ENCODE peak calls at places on chromosome 21, in six cellular contexts. B, F, M, Y, Q and T are unnamed samples.

GRCh38 chr21:32096411-32096810 is 182.4 kb downstream of the MIS18A start:
- DNase-seq in B (no peak), Q (no peak), Y (peak), M (peak), F (no peak), T (no peak)

GRCh38 chr21:29538115-29538514 is 239.4 kb downstream of the BACH1 start:
- DNase-seq in M (no peak), F (peak), Y (no peak), B (no peak), Q (no peak), T (peak)

GRCh38 chr21:33901421-33902288 is 13.9 kb downstream of the ATP5PO start:
- DNase-seq in Q (no peak), F (peak), M (peak), B (peak), Y (peak), T (peak)

GRCh38 chr21:22575165-22575584 is 1577.0 kb downstream of the NCAM2 start:
- DNase-seq in F (no peak), B (no peak), Y (peak), M (peak), Q (no peak), T (no peak)

GRCh38 chr21:17462276-17462981 is 50.4 kb upstream of the CXADR start:
- DNase-seq in M (peak), B (no peak), F (peak), Q (no peak), Y (no peak), T (no peak)

GRCh38 chr21:33265664-33266049 is 510 bp upstream of the IL10RB start:
- DNase-seq in F (no peak), Y (peak), B (peak), M (no peak), Q (no peak), T (no peak)

GRCh38 chr21:31008355-31008754 is 29.9 kb downstream of the KRTAP19-8 start:
- DNase-seq in Y (no peak), M (no peak), B (peak), F (no peak), Q (no peak), T (no peak)

GRCh38 chr21:39452207-39452964 is 616 bp downstream of the SH3BGR start:
- DNase-seq in M (no peak), Q (no peak), Y (no peak), B (peak), F (peak), T (peak)

GRCh38 chr21:33441489-33442477 is 38.0 kb downstream of the TMEM50B start:
- DNase-seq in F (peak), M (no peak), B (peak), Q (peak), Y (no peak), T (peak)

GRCh38 chr21:29104239-29104708 is 26.2 kb upstream of the MAP3K7CL start:
- DNase-seq in B (no peak), M (no peak), F (peak), Y (no peak), Q (no peak), T (peak)

GRCh38 chr21:46391773-46392172 is 66.9 kb upstream of the DIP2A start:
- DNase-seq in Q (no peak), Y (no peak), M (no peak), F (no peak), B (no peak), T (no peak)

GRCh38 chr21:34205811-34206635 is 132.6 kb downstream of the MRPS6 start:
- DNase-seq in Q (no peak), M (no peak), B (no peak), F (no peak), Y (no peak), T (peak)

GRCh38 chr21:45994738-45995685 is 13.4 kb downstream of the COL6A1 start:
- DNase-seq in F (no peak), Y (no peak), Q (no peak), M (no peak), B (no peak), T (no peak)

GRCh38 chr21:17536381-17536780 is 23.5 kb downstream of the CXADR start:
- DNase-seq in Q (no peak), B (no peak), M (peak), Y (no peak), F (no peak), T (no peak)

GRCh38 chr21:19340303-19340702 is 936.7 kb upstream of the TMPRSS15 start:
- DNase-seq in F (no peak), Q (no peak), B (no peak), Y (no peak), M (no peak), T (no peak)

DNA sequence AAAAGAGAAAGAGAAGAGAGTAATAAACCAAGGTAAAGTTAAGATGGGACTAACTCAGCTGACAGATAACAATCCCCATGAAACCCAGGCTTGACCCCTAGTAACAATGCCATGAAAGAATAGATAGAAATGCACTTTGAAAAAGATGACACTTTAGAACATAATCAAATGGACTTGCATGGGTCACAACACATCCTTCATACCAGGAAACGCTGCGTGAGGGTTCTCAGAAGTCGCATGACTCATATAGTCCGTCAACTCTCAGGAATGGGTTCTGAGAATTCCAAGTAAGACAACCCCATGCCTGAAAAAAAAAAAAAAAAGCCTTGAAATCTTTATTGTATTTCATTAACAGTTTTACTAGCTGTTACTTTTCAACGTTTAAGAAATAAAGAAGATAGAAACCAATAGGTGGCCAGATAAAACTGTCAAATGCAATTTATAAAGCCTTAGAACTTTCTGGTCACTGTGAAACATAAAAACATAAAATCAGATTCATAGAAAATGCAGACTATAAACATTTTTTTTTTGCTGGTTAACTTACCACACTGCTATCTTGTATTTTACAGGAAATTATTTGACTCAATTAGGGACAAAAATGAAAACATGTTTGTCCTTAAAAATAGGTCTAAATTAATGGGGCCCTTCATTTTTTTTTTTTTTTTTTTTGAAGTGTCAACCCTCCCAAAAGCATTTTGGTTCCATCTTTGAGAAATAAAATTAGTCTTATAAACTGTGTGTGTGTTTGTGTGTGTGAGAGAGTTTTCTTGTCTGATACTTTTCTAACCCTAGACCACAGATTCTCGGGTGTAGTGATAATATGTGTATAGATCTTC is 202.1 kb downstream of the NCAM2 start:
- DNase-seq in Y (no peak), B (no peak), Q (no peak), M (peak), F (peak), T (peak)
- H3K9ac ChIP-seq in Y (no peak), B (no peak), Q (no peak), M (peak), F (no peak), T (peak)

GRCh38 chr21:36946949-36947371 is 19.5 kb downstream of the HLCS start:
- DNase-seq in M (no peak), Y (no peak), Q (no peak), B (no peak), F (no peak), T (no peak)
- H3K9ac ChIP-seq in M (no peak), Y (no peak), Q (no peak), B (no peak), F (no peak), T (no peak)

DNA sequence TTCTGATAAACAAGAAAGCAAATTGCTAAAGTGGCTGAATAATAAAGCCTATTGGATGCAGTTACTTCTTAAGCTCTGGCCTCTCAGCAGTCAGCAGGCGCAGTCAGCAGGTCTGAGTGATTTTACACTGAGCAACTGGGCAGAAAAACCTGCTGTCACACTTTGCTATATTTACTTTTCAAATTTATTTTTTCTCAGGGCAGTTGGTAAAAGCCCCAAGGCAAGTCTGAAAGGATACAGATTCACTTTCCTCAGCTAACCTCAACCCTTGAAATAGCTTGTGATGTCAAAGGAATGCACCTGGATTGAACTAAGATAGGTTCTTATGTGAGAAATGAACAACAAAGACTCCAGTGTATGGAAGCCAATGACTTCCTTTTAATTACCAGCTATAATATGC is 34.0 kb downstream of the ATP5PF start:
- DNase-seq in Y (no peak), M (no peak), Q (no peak), F (no peak), B (peak), T (no peak)
- H3K9ac ChIP-seq in Y (no peak), M (no peak), Q (no peak), F (no peak), B (no peak), T (no peak)

DNA sequence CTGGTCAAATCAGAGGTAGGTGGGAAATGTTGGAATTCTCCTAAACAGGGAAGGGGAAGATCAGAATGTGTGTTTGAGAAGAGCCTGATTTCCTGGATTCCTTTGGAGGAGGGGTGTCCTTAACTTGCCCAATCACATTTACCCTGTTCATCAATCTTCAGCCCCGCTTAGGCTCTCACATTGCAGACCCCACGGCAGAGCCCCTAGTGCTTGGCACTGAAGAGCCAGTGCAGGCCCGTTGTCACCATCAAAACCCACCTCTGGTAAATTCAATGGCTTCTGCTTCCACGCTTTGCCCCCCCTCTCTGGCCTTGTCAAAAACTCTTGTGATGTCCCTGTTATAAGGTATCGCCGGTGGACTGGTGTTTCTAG is 2.3 kb downstream of the AGPAT3 start:
- DNase-seq in Q (no peak), M (no peak), Y (no peak), B (no peak), F (no peak), T (no peak)
- H3K9ac ChIP-seq in Q (peak), M (no peak), Y (no peak), B (no peak), F (no peak), T (no peak)

GRCh38 chr21:27812279-27812678 is 845.4 kb upstream of the ADAMTS5 start:
- DNase-seq in Y (no peak), F (no peak), Q (no peak), B (peak), M (no peak), T (peak)
- H3K9ac ChIP-seq in Y (no peak), F (no peak), Q (no peak), B (no peak), M (no peak), T (no peak)

GRCh38 chr21:36891692-36892091 is 74.8 kb downstream of the HLCS start:
- DNase-seq in M (no peak), Q (no peak), Y (no peak), B (no peak), F (peak), T (no peak)

GRCh38 chr21:36890086-36890485 is 76.4 kb downstream of the HLCS start:
- DNase-seq in Q (no peak), M (no peak), F (peak), Y (no peak), B (no peak), T (no peak)

GRCh38 chr21:36889401-36889800 is 77.1 kb downstream of the HLCS start:
- DNase-seq in Y (no peak), M (no peak), Q (no peak), F (peak), B (no peak), T (no peak)

GRCh38 chr21:36892201-36892600 is 74.3 kb downstream of the HLCS start:
- DNase-seq in Y (no peak), B (no peak), M (no peak), Q (no peak), F (no peak), T (no peak)

GRCh38 chr21:36891123-36891522 is 75.3 kb downstream of the HLCS start:
- DNase-seq in F (no peak), M (no peak), Y (no peak), B (no peak), Q (no peak), T (no peak)
- H3K9ac ChIP-seq in F (no peak), M (no peak), Y (no peak), B (no peak), Q (no peak), T (no peak)

GRCh38 chr21:43787180-43787533 is 2.2 kb upstream of the RRP1 start:
- DNase-seq in F (no peak), Q (no peak), B (no peak), Y (no peak), M (no peak), T (no peak)

GRCh38 chr21:43779660-43780059 is 3.6 kb upstream of the CSTB start:
- DNase-seq in Q (no peak), Y (no peak), F (no peak), M (no peak), B (no peak), T (no peak)

GRCh38 chr21:43785134-43785533 is 4.2 kb upstream of the RRP1 start:
- DNase-seq in F (no peak), M (no peak), Q (no peak), B (no peak), Y (no peak), T (peak)

GRCh38 chr21:43786423-43787179 is 2.8 kb upstream of the RRP1 start:
- DNase-seq in B (no peak), Q (no peak), F (no peak), Y (no peak), M (no peak), T (no peak)

GRCh38 chr21:43782741-43783700 is 6.4 kb upstream of the RRP1 start:
- DNase-seq in F (no peak), M (no peak), Y (no peak), B (peak), Q (no peak), T (peak)
- H3K9ac ChIP-seq in F (no peak), M (no peak), Y (no peak), B (no peak), Q (no peak), T (no peak)

DNA sequence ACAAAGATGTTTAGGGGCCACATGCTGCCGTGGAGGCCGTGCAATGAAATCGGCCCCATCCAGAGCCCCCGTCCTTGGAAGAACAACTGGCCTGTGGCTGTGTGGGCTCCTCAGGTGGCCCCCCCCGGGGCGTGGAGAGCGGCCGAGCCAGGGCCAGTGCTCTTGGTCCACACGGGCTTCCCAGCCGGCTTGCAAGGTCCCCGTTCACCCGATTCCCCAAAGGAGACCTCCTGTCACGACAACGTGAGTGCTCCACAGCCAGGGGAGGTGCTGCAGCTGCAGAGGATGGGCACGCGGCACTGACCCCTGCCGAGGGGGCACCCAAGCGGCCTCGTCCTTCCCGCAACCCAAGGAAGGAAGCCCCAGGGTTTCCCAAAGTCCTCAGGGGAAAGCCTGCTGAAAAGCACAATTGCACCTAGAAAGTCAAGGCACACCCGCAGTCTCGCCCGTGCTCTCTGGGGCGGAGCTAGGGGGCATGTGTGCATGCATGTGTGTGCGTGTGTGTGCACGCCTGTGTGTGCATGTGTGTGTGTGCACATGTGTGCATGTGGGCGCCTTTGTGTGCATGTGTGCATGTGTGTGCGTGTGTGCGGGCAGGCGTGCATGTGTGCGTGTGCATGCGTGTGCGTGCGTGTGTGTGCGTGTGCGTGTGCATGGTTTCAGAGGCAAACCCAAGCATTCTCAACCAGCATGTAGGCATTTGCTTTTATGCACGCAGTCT is 48.2 kb downstream of the SLX9 start:
- DNase-seq in B (no peak), Y (no peak), M (no peak), F (no peak), Q (no peak), T (no peak)
- H3K9ac ChIP-seq in B (no peak), Y (no peak), M (no peak), F (no peak), Q (no peak), T (no peak)

GRCh38 chr21:41712201-41712600 is 54.7 kb downstream of the RIPK4 start:
- DNase-seq in Y (peak), Q (no peak), M (no peak), F (no peak), B (no peak), T (no peak)
- H3K9ac ChIP-seq in Y (no peak), Q (peak), M (no peak), F (no peak), B (no peak), T (no peak)